ENCODE peak calls at places on chromosomes 11 and 22, in eight cellular contexts. E is stimulated activated naive B cell treated with anti-CD40 and anti-IgM and Interleukin-4, amounts not matched to agents 10 μg/mL and 1 μg/mL and 100 μg/mL, for 72 hours; R is aorta; L is effector CD4-positive, alpha-beta T cell; B is caudate nucleus; Y is NCI-H2171; O is DMS153; P is left cardiac atrium. N is an unnamed sample.

GRCh38 chr11:34358258-34358665 is 452 bp upstream of the ABTB2 start:
- DNase-seq in E (no peak), R (peak; percentile 74), L (no peak), B (no peak), Y (peak; percentile 91), O (peak; percentile 67), P (peak; percentile 61), N (peak; percentile 83)

GRCh38 chr11:122910775-122911174 is 28.2 kb downstream of the JHY start:
- DNase-seq in E (no peak), R (no peak), L (no peak), B (no peak), Y (no peak), O (no peak), P (no peak), N (no peak)

GRCh38 chr11:11582261-11582701 is 39.5 kb downstream of the GALNT18 start:
- DNase-seq in E (no peak), R (no peak), L (no peak), B (no peak), Y (no peak), O (no peak), P (no peak), N (no peak)

GRCh38 chr22:37607010-37607911 is 1.4 kb upstream of the GGA1 start:
- DNase-seq in E (peak; percentile 82), R (peak; percentile 84), L (peak; percentile 91), B (peak; percentile 27), Y (peak; percentile 87), O (peak; percentile 90), P (peak; percentile 78), N (peak; percentile 92)

GRCh38 chr11:126189109-126189929 is 22.1 kb downstream of the RPUSD4 start:
- DNase-seq in E (no peak), R (no peak), L (no peak), B (no peak), Y (no peak), O (no peak), P (no peak), N (no peak)

GRCh38 chr11:113114452-113115027 is 153.3 kb downstream of the NCAM1 start:
- DNase-seq in E (no peak), R (peak; percentile 65), L (no peak), B (no peak), Y (peak; percentile 35), O (peak; percentile 60), P (peak; percentile 62), N (peak; percentile 56)

GRCh38 chr11:124865902-124866851 is 945 bp downstream of the ROBO3 start:
- DNase-seq in E (no peak), R (no peak), L (peak; percentile 29), B (no peak), Y (peak; percentile 7), O (no peak), P (no peak), N (peak; percentile 77)

GRCh38 chr11:61141601-61142028 is 19.6 kb downstream of the VPS37C start:
- DNase-seq in E (no peak), R (peak; percentile 53), L (no peak), B (no peak), Y (peak; percentile 95), O (peak; percentile 89), P (no peak), N (no peak)

GRCh38 chr11:36363361-36364272 is 67.5 kb downstream of the PRR5L start:
- DNase-seq in E (no peak), R (no peak), L (no peak), B (no peak), Y (no peak), O (no peak), P (no peak), N (no peak)

GRCh38 chr11:104968365-104968855 is at the start of gene CASP4:
- DNase-seq in E (no peak), R (no peak), L (no peak), B (no peak), Y (no peak), O (peak; percentile 80), P (no peak), N (no peak)

GRCh38 chr11:126186708-126187481 is 24.6 kb downstream of the RPUSD4 start:
- DNase-seq in E (no peak), R (no peak), L (no peak), B (no peak), Y (no peak), O (no peak), P (no peak), N (no peak)

GRCh38 chr11:36567684-36568083 is at the start of gene RAG1:
- DNase-seq in E (no peak), R (no peak), L (no peak), B (no peak), Y (no peak), O (no peak), P (no peak), N (no peak)

GRCh38 chr11:34176980-34177319 is 71.5 kb downstream of the NAT10 start:
- DNase-seq in E (no peak), R (no peak), L (no peak), B (no peak), Y (no peak), O (peak; percentile 7), P (no peak), N (no peak)

GRCh38 chr11:122697636-122698167 is 42.2 kb downstream of the UBASH3B start:
- DNase-seq in E (peak; percentile 49), R (no peak), L (peak; percentile 22), B (no peak), Y (no peak), O (no peak), P (no peak), N (no peak)

GRCh38 chr11:36684840-36685800 is 87.1 kb upstream of the RAG2 start:
- DNase-seq in E (no peak), R (no peak), L (no peak), B (no peak), Y (no peak), O (no peak), P (no peak), N (no peak)

GRCh38 chr11:69484427-69485259 is 3.2 kb downstream of the LINC01488 start:
- DNase-seq in E (no peak), R (peak; percentile 18), L (no peak), B (no peak), Y (no peak), O (no peak), P (peak; percentile 10), N (no peak)

GRCh38 chr11:116037851-116038250 is 533.6 kb upstream of the CADM1 start:
- DNase-seq in E (no peak), R (no peak), L (no peak), B (no peak), Y (no peak), O (no peak), P (no peak), N (no peak)

GRCh38 chr11:93850585-93851018 is at the start of gene VSTM5:
- DNase-seq in E (no peak), R (no peak), L (no peak), B (no peak), Y (no peak), O (peak; percentile 40), P (no peak), N (no peak)

GRCh38 chr11:7451952-7452507 is 33.3 kb upstream of the OLFML1 start:
- DNase-seq in E (no peak), R (no peak), L (no peak), B (no peak), Y (no peak), O (no peak), P (no peak), N (no peak)

GRCh38 chr11:34721646-34722045 is 100.8 kb downstream of the EHF start:
- DNase-seq in E (no peak), R (no peak), L (no peak), B (no peak), Y (no peak), O (no peak), P (no peak), N (no peak)

GRCh38 chr11:33515347-33515746 is 185.3 kb downstream of the C11orf91 start:
- DNase-seq in E (no peak), R (no peak), L (no peak), B (no peak), Y (no peak), O (no peak), P (no peak), N (no peak)

GRCh38 chr11:120090411-120090810 is 47.5 kb downstream of the TRIM29 start:
- DNase-seq in E (no peak), R (no peak), L (no peak), B (no peak), Y (no peak), O (no peak), P (no peak), N (no peak)

GRCh38 chr22:30382340-30382739 is 4.9 kb downstream of the RNF215 start:
- DNase-seq in E (no peak), R (no peak), L (no peak), B (no peak), Y (no peak), O (no peak), P (no peak), N (no peak)

GRCh38 chr11:117771197-117771596 is 25.8 kb downstream of the DSCAML1 start:
- DNase-seq in E (no peak), R (no peak), L (no peak), B (peak; percentile 26), Y (no peak), O (no peak), P (no peak), N (no peak)

GRCh38 chr11:8810331-8811301 is 100.4 kb upstream of the AKIP1 start:
- DNase-seq in E (no peak), R (peak; percentile 86), L (no peak), B (peak; percentile 21), Y (peak; percentile 39), O (peak; percentile 66), P (peak; percentile 86), N (peak; percentile 86)

GRCh38 chr22:41383085-41383484 is 1.3 kb downstream of the TEF start:
- DNase-seq in E (no peak), R (no peak), L (no peak), B (no peak), Y (no peak), O (no peak), P (no peak), N (no peak)

GRCh38 chr11:11776714-11777113 is 65.1 kb upstream of the USP47 start:
- DNase-seq in E (no peak), R (no peak), L (no peak), B (no peak), Y (no peak), O (no peak), P (no peak), N (no peak)

GRCh38 chr11:16891964-16892363 is 122.2 kb downstream of the PLEKHA7 start:
- DNase-seq in E (no peak), R (no peak), L (no peak), B (no peak), Y (no peak), O (no peak), P (no peak), N (no peak)

GRCh38 chr11:61158691-61159381 is 2.4 kb downstream of the VPS37C start:
- DNase-seq in E (no peak), R (peak; percentile 9), L (no peak), B (no peak), Y (no peak), O (no peak), P (no peak), N (no peak)

GRCh38 chr22:47647720-47648119 is 885.3 kb downstream of the TBC1D22A start:
- DNase-seq in E (no peak), R (no peak), L (no peak), B (no peak), Y (no peak), O (no peak), P (no peak), N (no peak)

GRCh38 chr22:22944268-22944985 is 56.8 kb downstream of the IGLL5 start:
- DNase-seq in E (no peak), R (no peak), L (no peak), B (no peak), Y (no peak), O (no peak), P (no peak), N (no peak)

GRCh38 chr11:114348200-114349191 is 51.8 kb downstream of the C11orf71 start:
- DNase-seq in E (peak; percentile 10), R (no peak), L (peak; percentile 9), B (no peak), Y (no peak), O (no peak), P (no peak), N (peak; percentile 30)

GRCh38 chr11:130159657-130160459 is at the start of gene ST14:
- DNase-seq in E (peak; percentile 63), R (no peak), L (no peak), B (no peak), Y (peak; percentile 3), O (peak; percentile 24), P (no peak), N (no peak)

GRCh38 chr11:126158054-126158791 is 53.2 kb downstream of the RPUSD4 start:
- DNase-seq in E (no peak), R (no peak), L (no peak), B (no peak), Y (no peak), O (no peak), P (no peak), N (no peak)